ENCODE peak calls at places on chromosomes 2 and 18, in six cellular contexts. M, X, E, H, O and S are unnamed samples.

GRCh38 chr2:132037527-132038178 is 124.1 kb downstream of the ANKRD30BL start:
- DNase-seq in M (no peak), X (peak; percentile 58), E (no peak), H (no peak), O (peak; percentile 68), S (no peak)

GRCh38 chr2:223319601-223320000 is 267.6 kb downstream of the KCNE4 start:
- DNase-seq in M (no peak), X (no peak), E (no peak), H (no peak), O (no peak), S (no peak)

GRCh38 chr18:66792466-66792865 is 188.6 kb upstream of the CDH19 start:
- DNase-seq in M (no peak), X (no peak), E (no peak), H (no peak), O (no peak), S (no peak)

GRCh38 chr18:32386466-32386865 is 84.2 kb downstream of the GAREM1 start:
- DNase-seq in M (no peak), X (no peak), E (no peak), H (no peak), O (no peak), S (no peak)

GRCh38 chr2:237604960-237605359 is 14.4 kb upstream of the RAB17 start:
- DNase-seq in M (no peak), X (no peak), E (peak; percentile 18), H (no peak), O (no peak), S (no peak)

GRCh38 chr2:178819992-178820391 is 12.8 kb upstream of the TTN start:
- DNase-seq in M (no peak), X (no peak), E (no peak), H (no peak), O (no peak), S (no peak)

GRCh38 chr2:158395166-158395565 is 61.4 kb downstream of the CCDC148 start:
- DNase-seq in M (no peak), X (no peak), E (no peak), H (no peak), O (no peak), S (no peak)

GRCh38 chr2:144708641-144709040 is 188.7 kb upstream of the ZEB2 start:
- DNase-seq in M (no peak), X (no peak), E (no peak), H (no peak), O (no peak), S (no peak)

GRCh38 chr2:109295781-109296117 is 166.7 kb downstream of the SH3RF3 start:
- DNase-seq in M (no peak), X (no peak), E (no peak), H (no peak), O (no peak), S (no peak)

GRCh38 chr2:116810645-116811044 is 1003.8 kb upstream of the DDX18 start:
- DNase-seq in M (peak; percentile 35), X (no peak), E (no peak), H (no peak), O (no peak), S (no peak)

GRCh38 chr2:62529758-62530157 is 23.8 kb upstream of the TMEM17 start:
- DNase-seq in M (no peak), X (no peak), E (no peak), H (no peak), O (no peak), S (no peak)

GRCh38 chr2:96329416-96329815 is 4.3 kb downstream of the ITPRIPL1 start:
- DNase-seq in M (no peak), X (no peak), E (no peak), H (no peak), O (no peak), S (no peak)

GRCh38 chr18:34117319-34117718 is 107.4 kb downstream of the NOL4 start:
- DNase-seq in M (no peak), X (no peak), E (no peak), H (no peak), O (peak; percentile 22), S (no peak)

GRCh38 chr2:169767243-169767888 is 31.3 kb upstream of the SSB start:
- DNase-seq in M (peak; percentile 35), X (peak; percentile 67), E (peak; percentile 28), H (no peak), O (peak; percentile 87), S (no peak)

GRCh38 chr2:50746526-50746925 is 285.4 kb downstream of the NRXN1 start:
- DNase-seq in M (no peak), X (no peak), E (peak; percentile 28), H (no peak), O (peak; percentile 67), S (no peak)

GRCh38 chr18:62179213-62179612 is 7.6 kb downstream of the PIGN start:
- DNase-seq in M (no peak), X (no peak), E (no peak), H (no peak), O (no peak), S (no peak)

GRCh38 chr2:127569274-127570065 is 34.0 kb downstream of the MYO7B start:
- DNase-seq in M (no peak), X (peak; percentile 59), E (no peak), H (no peak), O (no peak), S (peak; percentile 53)

GRCh38 chr2:28747714-28748113 is 3.9 kb upstream of the PPP1CB start:
- DNase-seq in M (no peak), X (no peak), E (no peak), H (no peak), O (no peak), S (no peak)

GRCh38 chr18:59055345-59056032 is 84.2 kb upstream of the SEC11C start:
- DNase-seq in M (no peak), X (no peak), E (no peak), H (no peak), O (peak; percentile 76), S (no peak)
- H3K4me3 ChIP-seq in M (no peak overlapping the region), X (no peak overlapping the region), E (no peak overlapping the region), H (no peak overlapping the region), O (no peak overlapping the region), S (no peak overlapping the region)

GRCh38 chr2:231483398-231484329 is 19.4 kb upstream of the NCL start:
- DNase-seq in M (no peak), X (peak; percentile 62), E (no peak), H (peak; percentile 90), O (peak; percentile 73), S (no peak)

GRCh38 chr2:231479455-231479854 is 15.2 kb upstream of the NCL start:
- DNase-seq in M (no peak), X (no peak), E (no peak), H (no peak), O (no peak), S (no peak)

GRCh38 chr2:231487197-231487596 is 22.9 kb upstream of the NCL start:
- DNase-seq in M (no peak), X (peak; percentile 28), E (no peak), H (no peak), O (no peak), S (no peak)

GRCh38 chr2:231480781-231481180 is 16.5 kb upstream of the NCL start:
- DNase-seq in M (no peak), X (no peak), E (no peak), H (no peak), O (no peak), S (no peak)

GRCh38 chr2:231482806-231483391 is 18.6 kb upstream of the NCL start:
- DNase-seq in M (no peak), X (peak; percentile 85), E (no peak), H (peak; percentile 96), O (peak; percentile 89), S (peak; percentile 90)
- TF ChIP-seq POLR2AphosphoS5 in M (no peak), X (no peak), E (no peak), H (peak; percentile 36), O (no peak), S (no peak)

GRCh38 chr2:48420512-48421197 is 109.3 kb upstream of the STON1 start:
- DNase-seq in M (peak; percentile 85), X (peak; percentile 91), E (peak; percentile 70), H (no peak), O (peak; percentile 94), S (peak; percentile 93)
- H3K4me3 ChIP-seq in M (peak overlapping the region; percentile 19), X (no peak overlapping the region), E (peak overlapping the region; percentile 24), H (no peak overlapping the region), O (no peak overlapping the region), S (no peak overlapping the region)

GRCh38 chr2:219419331-219420197 is 1.4 kb downstream of the DES start:
- DNase-seq in M (no peak), X (peak; percentile 91), E (no peak), H (no peak), O (no peak), S (no peak)
- TF ChIP-seq POLR2AphosphoS5 in M (no peak), X (peak; percentile 44), E (no peak), H (no peak), O (no peak), S (no peak)

DNA sequence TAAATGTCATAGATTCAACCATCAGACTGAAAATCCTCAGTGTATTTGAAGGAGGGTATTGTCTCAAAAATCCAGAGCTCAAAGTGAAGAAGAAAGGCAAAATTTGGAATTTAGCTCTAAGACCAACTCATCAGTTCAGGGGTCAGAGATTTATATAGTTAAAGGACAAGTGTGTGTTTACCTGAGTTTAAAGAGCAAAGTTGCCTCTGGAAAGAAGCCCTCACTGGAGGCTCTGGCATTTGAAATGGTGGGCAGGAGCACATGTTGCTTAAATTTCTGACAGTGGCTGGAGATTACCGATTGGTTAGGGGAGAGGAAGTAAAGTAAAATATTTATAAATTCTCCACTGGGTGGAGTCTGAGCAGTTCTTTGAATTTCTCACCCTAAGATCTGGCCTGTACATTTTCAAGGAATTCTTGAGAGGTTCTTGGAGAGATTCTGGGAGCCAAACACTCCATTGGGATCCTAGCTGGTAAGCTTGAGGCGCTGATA is at the start of gene KYNU:
- DNase-seq in M (no peak), X (no peak), E (no peak), H (no peak), O (no peak), S (no peak)
- H3K4me3 ChIP-seq in M (no peak within 1 kb of the TSS), X (peak within 1 kb of the TSS; percentile 13), E (no peak within 1 kb of the TSS), H (peak within 1 kb of the TSS; percentile 33), O (no peak within 1 kb of the TSS), S (peak within 1 kb of the TSS; percentile 19)

GRCh38 chr2:175256806-175257585 is 75.5 kb upstream of the ATP5MC3 start:
- DNase-seq in M (no peak), X (no peak), E (no peak), H (peak; percentile 80), O (no peak), S (no peak)
- TF ChIP-seq POLR2AphosphoS5 in M (no peak), X (no peak), E (no peak), H (no peak), O (no peak), S (no peak)

DNA sequence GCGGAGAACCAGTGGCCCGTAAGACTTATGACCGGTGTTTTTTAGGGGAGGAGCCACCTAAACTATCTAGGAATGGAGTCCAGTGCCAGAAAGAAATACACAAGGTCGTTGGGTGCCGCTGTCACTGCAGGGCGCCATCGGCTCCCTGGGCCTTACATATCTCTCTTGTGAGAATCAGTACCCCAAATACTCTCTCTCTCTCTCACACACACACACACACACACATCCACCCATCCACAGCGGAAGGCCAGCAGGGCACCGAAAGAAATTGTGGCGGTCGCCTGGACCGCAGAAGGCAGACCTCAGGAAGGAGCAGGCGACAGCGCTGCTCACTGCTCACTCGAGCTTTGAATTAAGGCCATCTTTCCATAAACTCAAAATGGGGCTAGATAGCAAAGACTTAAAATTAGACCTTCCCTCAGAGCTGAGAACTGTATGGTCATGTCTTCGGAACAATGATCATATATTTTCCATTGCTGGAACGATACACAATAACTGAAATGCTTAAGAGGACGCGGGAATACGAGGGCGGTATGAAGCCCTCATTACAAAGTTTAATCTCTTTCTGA is 10.3 kb downstream of the NR4A2 start:
- DNase-seq in M (no peak), X (no peak), E (no peak), H (peak; percentile 23), O (no peak), S (no peak)
- H3K4me3 ChIP-seq in M (no peak overlapping the region), X (peak overlapping the region; percentile 39), E (no peak overlapping the region), H (peak overlapping the region; percentile 55), O (peak overlapping the region; percentile 48), S (peak overlapping the region; percentile 49)